ENCODE peak calls at places on chromosome 21, in ten cellular contexts. H is activated CD4-positive, alpha-beta T cell treated with anti-CD3 and anti-CD28 coated beads for 1 hour; T is cardiac muscle cell; F is NCI-H345; Q is HEK293T; C is HL-60; W is SW480; P is endodermal cell; Y is stimulated activated naive CD4-positive, alpha-beta T cell treated with Interleukin-2 at 50 U/mL for 16 hours; R is bronchial epithelial cell. K is an unnamed sample.

GRCh38 chr21:9758888-9759287 is 762.5 kb upstream of the TPTE start:
- DNase-seq in H (no peak), T (no peak), F (no peak), Q (no peak), C (no peak), W (no peak), P (no peak), Y (no peak), R (no peak), K (no peak)

GRCh38 chr21:35204125-35204524 is 155.0 kb upstream of the RUNX1 start:
- DNase-seq in H (no peak), T (no peak), F (no peak), Q (no peak), C (no peak), W (no peak), P (no peak), Y (no peak), R (no peak), K (no peak)

GRCh38 chr21:42526379-42526727 is 12.7 kb downstream of the SLC37A1 start:
- DNase-seq in H (no peak), T (peak; percentile 56), F (no peak), Q (no peak), C (no peak), W (no peak), P (peak; percentile 30), Y (no peak), R (no peak), K (no peak)

GRCh38 chr21:33025471-33026298 is at the start of gene OLIG2:
- DNase-seq in H (no peak), T (no peak), F (peak; percentile 71), Q (peak; percentile 97), C (peak; percentile 79), W (no peak), P (peak; percentile 98), Y (no peak), R (no peak), K (no peak)

GRCh38 chr21:44337941-44338895 is 972 bp downstream of the CFAP410 start:
- DNase-seq in H (no peak), T (peak; percentile 76), F (peak; percentile 66), Q (peak; percentile 66), C (peak; percentile 26), W (peak; percentile 82), P (peak; percentile 90), Y (peak; percentile 37), R (peak; percentile 60), K (peak; percentile 53)

GRCh38 chr21:31530918-31531705 is 128.4 kb upstream of the SOD1 start:
- DNase-seq in H (no peak), T (peak; percentile 33), F (peak; percentile 99), Q (no peak), C (no peak), W (no peak), P (no peak), Y (no peak), R (peak; percentile 23), K (peak; percentile 96)

GRCh38 chr21:46355161-46356004 is 31.4 kb downstream of the PCNT start:
- DNase-seq in H (no peak), T (no peak), F (no peak), Q (no peak), C (no peak), W (no peak), P (no peak), Y (no peak), R (no peak), K (no peak)

GRCh38 chr21:46564391-46564790 is 40.5 kb downstream of the S100B start:
- DNase-seq in H (no peak), T (no peak), F (no peak), Q (no peak), C (no peak), W (no peak), P (no peak), Y (no peak), R (no peak), K (no peak)

GRCh38 chr21:37435120-37435519 is 68.5 kb downstream of the DYRK1A start:
- DNase-seq in H (no peak), T (peak; percentile 95), F (peak; percentile 50), Q (peak; percentile 92), C (no peak), W (peak; percentile 95), P (peak; percentile 77), Y (no peak), R (peak; percentile 71), K (no peak)

GRCh38 chr21:17612023-17612564 is 607 bp downstream of the BTG3 start:
- DNase-seq in H (peak; percentile 10), T (peak; percentile 21), F (peak; percentile 47), Q (no peak), C (no peak), W (peak; percentile 33), P (peak; percentile 71), Y (peak; percentile 12), R (peak; percentile 59), K (no peak)

GRCh38 chr21:39911286-39911685 is 44.0 kb downstream of the PCP4 start:
- DNase-seq in H (no peak), T (no peak), F (peak; percentile 61), Q (no peak), C (no peak), W (peak; percentile 40), P (peak; percentile 56), Y (no peak), R (no peak), K (peak; percentile 37)

GRCh38 chr21:19022978-19023377 is 619.4 kb upstream of the TMPRSS15 start:
- DNase-seq in H (no peak), T (no peak), F (no peak), Q (no peak), C (no peak), W (no peak), P (no peak), Y (no peak), R (no peak), K (no peak)

GRCh38 chr21:32015740-32016139 is 142.9 kb downstream of the HUNK start:
- DNase-seq in H (no peak), T (no peak), F (no peak), Q (no peak), C (no peak), W (no peak), P (no peak), Y (no peak), R (no peak), K (no peak)

GRCh38 chr21:42639646-42640152 is 13.7 kb upstream of the PDE9A start:
- DNase-seq in H (no peak), T (no peak), F (no peak), Q (no peak), C (no peak), W (no peak), P (no peak), Y (no peak), R (no peak), K (no peak)

GRCh38 chr21:38280446-38280845 is 23.7 kb downstream of the KCNJ15 start:
- DNase-seq in H (no peak), T (no peak), F (no peak), Q (no peak), C (no peak), W (no peak), P (no peak), Y (no peak), R (no peak), K (no peak)

GRCh38 chr21:35303085-35303484 is 254.0 kb upstream of the RUNX1 start:
- DNase-seq in H (no peak), T (no peak), F (no peak), Q (no peak), C (no peak), W (peak; percentile 48), P (no peak), Y (no peak), R (peak; percentile 97), K (no peak)

GRCh38 chr21:26572668-26573381 is at the start of gene CYYR1:
- DNase-seq in H (no peak), T (peak; percentile 70), F (no peak), Q (no peak), C (no peak), W (no peak), P (peak; percentile 92), Y (no peak), R (no peak), K (no peak)

GRCh38 chr21:15355066-15355465 is 290.3 kb upstream of the NRIP1 start:
- DNase-seq in H (no peak), T (no peak), F (no peak), Q (no peak), C (no peak), W (no peak), P (no peak), Y (no peak), R (no peak), K (no peak)

GRCh38 chr21:45607021-45607921 is 36.3 kb upstream of the PCBP3 start:
- DNase-seq in H (peak; percentile 50), T (no peak), F (no peak), Q (no peak), C (no peak), W (peak; percentile 46), P (peak; percentile 20), Y (peak; percentile 52), R (no peak), K (peak; percentile 18)

GRCh38 chr21:41370840-41371697 is 9.2 kb downstream of the MX2 start:
- DNase-seq in H (no peak), T (no peak), F (no peak), Q (no peak), C (no peak), W (no peak), P (peak; percentile 20), Y (no peak), R (no peak), K (peak; percentile 46)

GRCh38 chr21:42654179-42654912 is 925 bp downstream of the PDE9A start:
- DNase-seq in H (no peak), T (peak; percentile 49), F (peak; percentile 44), Q (peak; percentile 50), C (no peak), W (peak; percentile 52), P (peak; percentile 76), Y (no peak), R (no peak), K (peak; percentile 52)

GRCh38 chr21:27104749-27105439 is 138.0 kb upstream of the ADAMTS5 start:
- DNase-seq in H (no peak), T (no peak), F (no peak), Q (no peak), C (no peak), W (no peak), P (no peak), Y (no peak), R (peak; percentile 67), K (no peak)

GRCh38 chr21:45973475-45974072 is 8.0 kb upstream of the COL6A1 start:
- DNase-seq in H (peak; percentile 76), T (peak; percentile 88), F (peak; percentile 36), Q (peak; percentile 84), C (no peak), W (peak; percentile 82), P (no peak), Y (peak; percentile 69), R (peak; percentile 7), K (peak; percentile 67)

GRCh38 chr21:36141513-36141925 is 6.6 kb downstream of the CBR3 start:
- DNase-seq in H (peak; percentile 76), T (peak; percentile 94), F (peak; percentile 98), Q (peak; percentile 75), C (peak; percentile 86), W (peak; percentile 99), P (peak; percentile 95), Y (peak; percentile 81), R (peak; percentile 98), K (peak; percentile 86)

GRCh38 chr21:32562426-32562825 is 22.9 kb downstream of the TCP10L start:
- DNase-seq in H (no peak), T (peak; percentile 59), F (no peak), Q (no peak), C (no peak), W (no peak), P (peak; percentile 69), Y (no peak), R (peak; percentile 47), K (no peak)

GRCh38 chr21:45211661-45212060 is 76.0 kb downstream of the POFUT2 start:
- DNase-seq in H (no peak), T (no peak), F (no peak), Q (peak; percentile 48), C (no peak), W (no peak), P (no peak), Y (no peak), R (no peak), K (no peak)

GRCh38 chr21:36429672-36430546 is 44.7 kb downstream of the CHAF1B start:
- DNase-seq in H (peak; percentile 61), T (peak; percentile 72), F (no peak), Q (peak; percentile 71), C (peak; percentile 56), W (peak; percentile 94), P (peak; percentile 91), Y (peak; percentile 59), R (peak; percentile 100), K (no peak)

GRCh38 chr21:39651206-39651605 is 38.5 kb downstream of the B3GALT5 start:
- DNase-seq in H (no peak), T (no peak), F (no peak), Q (no peak), C (no peak), W (no peak), P (no peak), Y (no peak), R (no peak), K (no peak)